ENCODE peak calls at places on chromosome 3, in five cellular contexts. P is H7, X is mesothelial cell of epicardium, V is tibial nerve, N is Peyer's patch. F is an unnamed sample.

GRCh38 chr3:8579101-8579500 is 65.5 kb downstream of the SSUH2 start:
- DNase-seq in P (no peak), X (no peak), V (no peak), N (no peak), F (no peak)

GRCh38 chr3:82133070-82133606 is 371.7 kb upstream of the GBE1 start:
- DNase-seq in P (peak; percentile 27), X (peak; percentile 65), V (peak; percentile 14), N (peak; percentile 19), F (peak; percentile 59)

GRCh38 chr3:176430244-176430893 is 766.9 kb downstream of the TBL1XR1 start:
- DNase-seq in P (peak; percentile 18), X (no peak), V (no peak), N (no peak), F (no peak)

GRCh38 chr3:142595581-142595950 is 627 bp upstream of the PLS1 start:
- DNase-seq in P (no peak), X (no peak), V (no peak), N (no peak), F (no peak)

GRCh38 chr3:80263260-80263659 is 495.5 kb upstream of the ROBO1 start:
- DNase-seq in P (no peak), X (no peak), V (no peak), N (no peak), F (no peak)

GRCh38 chr3:69855436-69856162 is 116.3 kb downstream of the MITF start:
- DNase-seq in P (no peak), X (no peak), V (no peak), N (no peak), F (no peak)

GRCh38 chr3:111739241-111739952 is 119.7 kb upstream of the PHLDB2 start:
- DNase-seq in P (no peak), X (no peak), V (no peak), N (no peak), F (peak; percentile 66)

GRCh38 chr3:23819599-23820360 is 14.0 kb downstream of the UBE2E1 start:
- DNase-seq in P (no peak), X (no peak), V (no peak), N (no peak), F (no peak)

GRCh38 chr3:37400945-37401344 is 226.6 kb upstream of the LRRFIP2 start:
- DNase-seq in P (no peak), X (no peak), V (no peak), N (no peak), F (no peak)

GRCh38 chr3:64351713-64352595 is 126.7 kb upstream of the PRICKLE2 start:
- DNase-seq in P (no peak), X (no peak), V (no peak), N (no peak), F (no peak)

GRCh38 chr3:53996153-53996861 is 104.6 kb upstream of the SELENOK start:
- DNase-seq in P (no peak), X (no peak), V (no peak), N (no peak), F (no peak)